ENCODE peak calls at places on chromosomes 16 and 17, in ten cellular contexts. S is LoVo; H is stimulated activated CD4-positive, alpha-beta T cell treated with anti-CD3 and anti-CD28 coated beads, TNF-alpha, amount 100 ng/mL, for 48 hours; Z is GM04504; N is Kasumi-1; G is occipital lobe; V is activated T-cell treated with anti-CD3 and anti-CD28 coated beads for 1 hour; J is substantia nigra; I is Caco-2; T is posterior cingulate gyrus. E is an unnamed sample.
A peak's percentile ranks its signal among the peaks of the same experiment; 100 is the strongest.

GRCh38 chr17:64001091-64001579 is 3.0 kb downstream of the PRR29 start:
- DNase-seq in S (no peak), H (no peak), Z (no peak), N (no peak), G (no peak), V (no peak), J (no peak), I (no peak), T (no peak), E (no peak)

GRCh38 chr16:56013962-56014552 is 138.9 kb upstream of the CES5A start:
- DNase-seq in S (peak; percentile 37), H (peak; percentile 30), Z (no peak), N (peak; percentile 6), G (no peak), V (peak; percentile 5), J (peak; percentile 2), I (peak; percentile 84), T (peak; percentile 37), E (no peak)

GRCh38 chr17:73096866-73097265 is 4.4 kb upstream of the SLC39A11 start:
- DNase-seq in S (no peak), H (no peak), Z (no peak), N (peak; percentile 49), G (no peak), V (no peak), J (no peak), I (no peak), T (no peak), E (no peak)

GRCh38 chr16:71917900-71918299 is 22.6 kb downstream of the IST1 start:
- DNase-seq in S (no peak), H (no peak), Z (peak; percentile 55), N (no peak), G (no peak), V (no peak), J (no peak), I (no peak), T (no peak), E (no peak)

GRCh38 chr17:78396436-78397335 is 18.2 kb downstream of the PGS1 start:
- DNase-seq in S (no peak), H (no peak), Z (no peak), N (no peak), G (no peak), V (no peak), J (no peak), I (no peak), T (no peak), E (no peak)

GRCh38 chr17:10557422-10557821 is 8.0 kb upstream of the MYH2 start:
- DNase-seq in S (no peak), H (no peak), Z (peak; percentile 66), N (no peak), G (no peak), V (no peak), J (no peak), I (no peak), T (no peak), E (no peak)

GRCh38 chr17:55996826-55997225 is 156.4 kb upstream of the ANKFN1 start:
- DNase-seq in S (no peak), H (no peak), Z (no peak), N (peak; percentile 19), G (no peak), V (no peak), J (no peak), I (no peak), T (no peak), E (no peak)

GRCh38 chr17:80773243-80773991 is 218.2 kb upstream of the CHMP6 start:
- DNase-seq in S (no peak), H (no peak), Z (no peak), N (peak; percentile 39), G (peak; percentile 80), V (no peak), J (no peak), I (peak; percentile 28), T (peak; percentile 78), E (peak; percentile 54)

GRCh38 chr16:1941162-1941923 is 1.7 kb downstream of the MSRB1 start:
- DNase-seq in S (no peak), H (no peak), Z (no peak), N (no peak), G (no peak), V (no peak), J (no peak), I (peak; percentile 61), T (no peak), E (no peak)

GRCh38 chr17:81097134-81097942 is 62.4 kb downstream of the BAIAP2 start:
- DNase-seq in S (peak; percentile 15), H (peak; percentile 49), Z (peak; percentile 62), N (no peak), G (peak; percentile 61), V (peak; percentile 35), J (peak; percentile 32), I (no peak), T (peak; percentile 76), E (peak; percentile 65)

GRCh38 chr16:54059319-54059718 is 227.3 kb downstream of the IRX3 start:
- DNase-seq in S (no peak), H (no peak), Z (no peak), N (no peak), G (no peak), V (no peak), J (no peak), I (no peak), T (no peak), E (no peak)

GRCh38 chr16:85986931-85987749 is 88.2 kb downstream of the IRF8 start:
- DNase-seq in S (no peak), H (no peak), Z (no peak), N (peak; percentile 26), G (no peak), V (peak; percentile 49), J (peak; percentile 9), I (peak; percentile 56), T (no peak), E (no peak)